ENCODE peak calls at places on chromosomes 13 and 19, in six cellular contexts. One of them, this sample, is unnamed.

GRCh38 chr13:30148171-30148754 is 159.1 kb downstream of the KATNAL1 start:
- DNase-seq in epithelial cell of esophagus: no peak
- DNase-seq in stimulated activated CD4-positive, alpha-beta T cell treated with anti-CD3 and anti-CD28 coated beads, Interleukin-1b, Interleukin-23, amount 100 ng/mL, for 48 hours: peak; percentile 45
- DNase-seq in MV-4-11: no peak
- DNase-seq in CD4-positive, alpha-beta T cell: peak; percentile 45
- DNase-seq in Calu3: no peak
- DNase-seq in this sample: no peak

GRCh38 chr19:48556163-48556562 is 4.2 kb downstream of the SULT2B1 start:
- DNase-seq in epithelial cell of esophagus: peak; percentile 81
- DNase-seq in stimulated activated CD4-positive, alpha-beta T cell treated with anti-CD3 and anti-CD28 coated beads, Interleukin-1b, Interleukin-23, amount 100 ng/mL, for 48 hours: no peak
- DNase-seq in MV-4-11: no peak
- DNase-seq in CD4-positive, alpha-beta T cell: no peak
- DNase-seq in Calu3: peak; percentile 62
- DNase-seq in this sample: no peak

GRCh38 chr19:49895566-49896297 is 955 bp downstream of the IL4I1 start:
- DNase-seq in epithelial cell of esophagus: no peak
- DNase-seq in stimulated activated CD4-positive, alpha-beta T cell treated with anti-CD3 and anti-CD28 coated beads, Interleukin-1b, Interleukin-23, amount 100 ng/mL, for 48 hours: peak; percentile 58
- DNase-seq in MV-4-11: no peak
- DNase-seq in CD4-positive, alpha-beta T cell: no peak
- DNase-seq in Calu3: no peak
- DNase-seq in this sample: no peak

GRCh38 chr19:38877781-38878574 is at the start of gene RINL:
- DNase-seq in epithelial cell of esophagus: no peak
- DNase-seq in stimulated activated CD4-positive, alpha-beta T cell treated with anti-CD3 and anti-CD28 coated beads, Interleukin-1b, Interleukin-23, amount 100 ng/mL, for 48 hours: peak; percentile 68
- DNase-seq in MV-4-11: peak; percentile 60
- DNase-seq in CD4-positive, alpha-beta T cell: peak; percentile 74
- DNase-seq in Calu3: peak; percentile 27
- DNase-seq in this sample: peak; percentile 93

GRCh38 chr19:35557539-35558399 is 5.7 kb downstream of the ATP4A start:
- DNase-seq in epithelial cell of esophagus: peak; percentile 65
- DNase-seq in stimulated activated CD4-positive, alpha-beta T cell treated with anti-CD3 and anti-CD28 coated beads, Interleukin-1b, Interleukin-23, amount 100 ng/mL, for 48 hours: peak; percentile 57
- DNase-seq in MV-4-11: no peak
- DNase-seq in CD4-positive, alpha-beta T cell: peak; percentile 39
- DNase-seq in Calu3: peak; percentile 35
- DNase-seq in this sample: no peak

GRCh38 chr19:45340232-45340898 is at the start of gene KLC3:
- DNase-seq in epithelial cell of esophagus: peak; percentile 66
- DNase-seq in stimulated activated CD4-positive, alpha-beta T cell treated with anti-CD3 and anti-CD28 coated beads, Interleukin-1b, Interleukin-23, amount 100 ng/mL, for 48 hours: no peak
- DNase-seq in MV-4-11: no peak
- DNase-seq in CD4-positive, alpha-beta T cell: peak; percentile 7
- DNase-seq in Calu3: peak; percentile 84
- DNase-seq in this sample: no peak

GRCh38 chr13:41361501-41361900 is 50.4 kb downstream of the NAA16 start:
- DNase-seq in epithelial cell of esophagus: no peak
- DNase-seq in stimulated activated CD4-positive, alpha-beta T cell treated with anti-CD3 and anti-CD28 coated beads, Interleukin-1b, Interleukin-23, amount 100 ng/mL, for 48 hours: no peak
- DNase-seq in MV-4-11: no peak
- DNase-seq in CD4-positive, alpha-beta T cell: no peak
- DNase-seq in Calu3: no peak
- DNase-seq in this sample: no peak

GRCh38 chr19:51511353-51511752 is 9.8 kb upstream of the SIGLEC12 start:
- DNase-seq in epithelial cell of esophagus: no peak
- DNase-seq in stimulated activated CD4-positive, alpha-beta T cell treated with anti-CD3 and anti-CD28 coated beads, Interleukin-1b, Interleukin-23, amount 100 ng/mL, for 48 hours: no peak
- DNase-seq in MV-4-11: no peak
- DNase-seq in CD4-positive, alpha-beta T cell: no peak
- DNase-seq in Calu3: no peak
- DNase-seq in this sample: no peak

GRCh38 chr13:39503048-39503447 is 99.9 kb downstream of the LHFPL6 start:
- DNase-seq in epithelial cell of esophagus: no peak
- DNase-seq in stimulated activated CD4-positive, alpha-beta T cell treated with anti-CD3 and anti-CD28 coated beads, Interleukin-1b, Interleukin-23, amount 100 ng/mL, for 48 hours: no peak
- DNase-seq in MV-4-11: no peak
- DNase-seq in CD4-positive, alpha-beta T cell: no peak
- DNase-seq in Calu3: no peak
- DNase-seq in this sample: no peak

This sample was measured in NCI-H2081 treated with DMSO at 0.1 percent for 48 hours.